ENCODE peak calls at places on chromosomes 2 and 18, in eight cellular contexts. One of them, this sample, is unnamed.

GRCh38 chr2:217854684-217855083 is 148.1 kb downstream of the TNS1 start:
- DNase-seq in osteocyte: no peak
- DNase-seq in PC-3: no peak
- DNase-seq in LNCaP clone FGC: no peak
- DNase-seq in GM23338: no peak
- DNase-seq in psoas muscle: no peak
- DNase-seq in HFF-Myc: no peak
- DNase-seq in right lobe of liver: no peak
- DNase-seq in this sample: no peak

GRCh38 chr2:82853299-82853698 is 1605.8 kb downstream of the SUCLG1 start:
- DNase-seq in psoas muscle: no peak
- DNase-seq in LNCaP clone FGC: no peak
- DNase-seq in PC-3: no peak
- DNase-seq in right lobe of liver: no peak
- DNase-seq in GM23338: no peak
- DNase-seq in osteocyte: no peak
- DNase-seq in HFF-Myc: no peak
- DNase-seq in this sample: no peak

GRCh38 chr2:37856101-37856751 is 68.9 kb upstream of the RMDN2 start:
- DNase-seq in osteocyte: peak
- DNase-seq in PC-3: no peak
- DNase-seq in LNCaP clone FGC: no peak
- DNase-seq in HFF-Myc: no peak
- DNase-seq in right lobe of liver: no peak
- DNase-seq in GM23338: no peak
- DNase-seq in psoas muscle: no peak
- DNase-seq in this sample: no peak

GRCh38 chr2:66803651-66804050 is 368.7 kb downstream of the MEIS1 start:
- DNase-seq in GM23338: no peak
- DNase-seq in osteocyte: no peak
- DNase-seq in HFF-Myc: no peak
- DNase-seq in PC-3: no peak
- DNase-seq in LNCaP clone FGC: no peak
- DNase-seq in right lobe of liver: no peak
- DNase-seq in psoas muscle: no peak
- DNase-seq in this sample: no peak

GRCh38 chr2:229660951-229661350 is 53.4 kb downstream of the DNER start:
- DNase-seq in HFF-Myc: no peak
- DNase-seq in LNCaP clone FGC: no peak
- DNase-seq in GM23338: no peak
- DNase-seq in osteocyte: no peak
- DNase-seq in right lobe of liver: no peak
- DNase-seq in PC-3: peak
- DNase-seq in psoas muscle: no peak
- DNase-seq in this sample: no peak

GRCh38 chr2:205024822-205025518 is 479.7 kb downstream of the PARD3B start:
- DNase-seq in GM23338: no peak
- DNase-seq in right lobe of liver: no peak
- DNase-seq in HFF-Myc: peak
- DNase-seq in osteocyte: no peak
- DNase-seq in PC-3: peak
- DNase-seq in LNCaP clone FGC: no peak
- DNase-seq in psoas muscle: peak
- DNase-seq in this sample: peak

GRCh38 chr2:204507636-204508035 is 37.6 kb upstream of the PARD3B start:
- DNase-seq in psoas muscle: no peak
- DNase-seq in right lobe of liver: no peak
- DNase-seq in LNCaP clone FGC: no peak
- DNase-seq in PC-3: no peak
- DNase-seq in HFF-Myc: no peak
- DNase-seq in GM23338: no peak
- DNase-seq in osteocyte: no peak
- DNase-seq in this sample: no peak

GRCh38 chr2:129113776-129114175 is 795.1 kb upstream of the HS6ST1 start:
- DNase-seq in right lobe of liver: no peak
- DNase-seq in psoas muscle: no peak
- DNase-seq in LNCaP clone FGC: no peak
- DNase-seq in HFF-Myc: no peak
- DNase-seq in GM23338: no peak
- DNase-seq in osteocyte: no peak
- DNase-seq in PC-3: no peak
- DNase-seq in this sample: no peak

GRCh38 chr2:45275806-45276205 is 266.6 kb upstream of the SIX2 start:
- DNase-seq in HFF-Myc: no peak
- DNase-seq in psoas muscle: no peak
- DNase-seq in GM23338: no peak
- DNase-seq in right lobe of liver: no peak
- DNase-seq in LNCaP clone FGC: no peak
- DNase-seq in osteocyte: no peak
- DNase-seq in PC-3: peak
- DNase-seq in this sample: no peak

GRCh38 chr2:150605664-150606063 is 118.2 kb upstream of the RND3 start:
- DNase-seq in HFF-Myc: no peak
- DNase-seq in psoas muscle: no peak
- DNase-seq in PC-3: peak
- DNase-seq in GM23338: no peak
- DNase-seq in LNCaP clone FGC: peak
- DNase-seq in osteocyte: no peak
- DNase-seq in right lobe of liver: no peak
- DNase-seq in this sample: no peak

GRCh38 chr2:27249077-27249890 is 13.6 kb downstream of the SLC30A3 start:
- DNase-seq in GM23338: no peak
- DNase-seq in LNCaP clone FGC: peak
- DNase-seq in osteocyte: no peak
- DNase-seq in PC-3: peak
- DNase-seq in psoas muscle: no peak
- DNase-seq in HFF-Myc: no peak
- DNase-seq in right lobe of liver: no peak
- DNase-seq in this sample: no peak

GRCh38 chr2:196131384-196131861 is 40.0 kb downstream of the STK17B start:
- DNase-seq in psoas muscle: peak
- DNase-seq in PC-3: peak
- DNase-seq in GM23338: peak
- DNase-seq in right lobe of liver: no peak
- DNase-seq in HFF-Myc: no peak
- DNase-seq in LNCaP clone FGC: no peak
- DNase-seq in osteocyte: no peak
- DNase-seq in this sample: peak

GRCh38 chr2:10120158-10120937 is 2.2 kb upstream of the RRM2 start:
- DNase-seq in osteocyte: peak
- DNase-seq in HFF-Myc: peak
- DNase-seq in right lobe of liver: peak
- DNase-seq in psoas muscle: peak
- DNase-seq in PC-3: peak
- DNase-seq in LNCaP clone FGC: peak
- DNase-seq in GM23338: peak
- DNase-seq in this sample: peak

GRCh38 chr2:12507295-12507694 is 209.4 kb upstream of the TRIB2 start:
- DNase-seq in HFF-Myc: peak
- DNase-seq in right lobe of liver: no peak
- DNase-seq in LNCaP clone FGC: no peak
- DNase-seq in PC-3: peak
- DNase-seq in osteocyte: no peak
- DNase-seq in psoas muscle: no peak
- DNase-seq in GM23338: no peak
- DNase-seq in this sample: no peak

GRCh38 chr2:36785179-36785795 is 88.8 kb downstream of the VIT start:
- DNase-seq in psoas muscle: peak
- DNase-seq in PC-3: peak
- DNase-seq in GM23338: peak
- DNase-seq in right lobe of liver: peak
- DNase-seq in HFF-Myc: peak
- DNase-seq in LNCaP clone FGC: peak
- DNase-seq in osteocyte: peak
- DNase-seq in this sample: peak

GRCh38 chr2:196316050-196316430 is 144.7 kb upstream of the STK17B start:
- DNase-seq in GM23338: no peak
- DNase-seq in HFF-Myc: no peak
- DNase-seq in right lobe of liver: no peak
- DNase-seq in osteocyte: no peak
- DNase-seq in PC-3: peak
- DNase-seq in LNCaP clone FGC: no peak
- DNase-seq in psoas muscle: no peak
- DNase-seq in this sample: no peak

GRCh38 chr2:156784034-156784433 is 347.9 kb downstream of the GPD2 start:
- DNase-seq in HFF-Myc: no peak
- DNase-seq in GM23338: no peak
- DNase-seq in PC-3: no peak
- DNase-seq in osteocyte: no peak
- DNase-seq in psoas muscle: no peak
- DNase-seq in LNCaP clone FGC: no peak
- DNase-seq in right lobe of liver: no peak
- DNase-seq in this sample: no peak

GRCh38 chr2:156778916-156779315 is 342.7 kb downstream of the GPD2 start:
- DNase-seq in GM23338: no peak
- DNase-seq in PC-3: no peak
- DNase-seq in osteocyte: no peak
- DNase-seq in psoas muscle: no peak
- DNase-seq in right lobe of liver: no peak
- DNase-seq in HFF-Myc: no peak
- DNase-seq in LNCaP clone FGC: no peak
- DNase-seq in this sample: no peak

DNA sequence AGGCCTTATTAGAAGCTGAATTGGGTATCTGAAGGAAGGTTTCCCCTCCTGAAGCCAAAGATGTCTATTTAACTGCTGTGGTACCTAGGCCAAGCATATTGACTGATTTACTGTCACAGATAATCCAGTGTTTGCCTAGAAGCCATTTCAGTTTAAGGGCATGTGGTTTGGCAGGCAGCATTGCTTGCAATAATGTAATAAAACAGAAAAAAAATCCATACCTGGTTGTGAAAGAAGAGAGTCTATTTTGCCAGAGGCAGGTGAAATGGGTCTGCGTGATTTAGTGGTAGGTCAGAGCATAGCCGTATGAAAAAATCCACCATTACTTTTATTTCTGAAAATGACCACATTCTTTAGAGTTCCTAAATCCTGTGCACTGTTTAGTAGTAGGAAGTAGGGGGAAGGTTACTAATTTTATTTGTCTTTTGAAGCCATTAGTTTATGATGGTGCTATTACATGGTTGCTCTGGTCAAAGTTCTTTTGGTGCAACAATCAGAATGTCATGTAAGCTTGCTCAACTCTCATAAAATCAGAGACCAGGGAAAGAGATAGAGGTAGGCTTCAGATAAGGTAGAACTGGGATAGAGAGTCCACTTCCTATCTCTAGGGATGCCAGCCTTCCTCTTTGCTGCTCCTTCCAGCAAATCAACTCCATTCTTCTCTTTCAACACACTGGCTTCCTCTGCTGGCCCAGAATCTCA is 343.4 kb downstream of the GPD2 start:
- DNase-seq in LNCaP clone FGC: peak
- DNase-seq in PC-3: peak
- DNase-seq in HFF-Myc: no peak
- DNase-seq in GM23338: no peak
- DNase-seq in right lobe of liver: no peak
- DNase-seq in psoas muscle: no peak
- DNase-seq in osteocyte: no peak
- DNase-seq in this sample: no peak
- TF ChIP-seq CTCF in LNCaP clone FGC: no peak
- TF ChIP-seq CTCF in PC-3: no peak
- TF ChIP-seq CTCF in HFF-Myc: no peak
- TF ChIP-seq CTCF in GM23338: no peak
- TF ChIP-seq CTCF in right lobe of liver: no peak
- TF ChIP-seq CTCF in psoas muscle: no peak
- TF ChIP-seq CTCF in osteocyte: no peak
- TF ChIP-seq CTCF in this sample: no peak

DNA sequence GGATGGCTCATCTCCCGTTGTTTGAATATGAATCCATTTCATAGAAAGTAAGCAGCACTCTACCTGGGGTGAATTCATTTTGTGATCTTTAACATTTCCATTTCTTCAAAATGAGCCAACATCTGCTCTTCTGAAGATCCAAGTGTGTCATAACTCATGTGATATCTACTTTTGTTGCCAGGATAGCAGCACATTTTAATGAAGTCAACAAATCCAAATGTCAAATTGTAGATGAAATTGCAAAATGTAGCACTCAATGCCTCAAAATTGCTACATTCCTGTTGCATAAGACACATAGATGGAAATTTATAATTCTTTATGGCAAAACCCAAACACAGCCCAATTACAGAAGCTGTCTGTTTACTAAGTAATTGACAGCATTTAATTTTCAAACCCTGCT is 360.7 kb downstream of the TMX3 start:
- DNase-seq in psoas muscle: no peak
- DNase-seq in osteocyte: no peak
- DNase-seq in PC-3: no peak
- DNase-seq in HFF-Myc: no peak
- DNase-seq in GM23338: no peak
- DNase-seq in LNCaP clone FGC: no peak
- DNase-seq in right lobe of liver: no peak
- DNase-seq in this sample: no peak
- TF ChIP-seq CTCF in psoas muscle: no peak
- TF ChIP-seq CTCF in osteocyte: no peak
- TF ChIP-seq CTCF in PC-3: no peak
- TF ChIP-seq CTCF in HFF-Myc: no peak
- TF ChIP-seq CTCF in GM23338: no peak
- TF ChIP-seq CTCF in LNCaP clone FGC: no peak
- TF ChIP-seq CTCF in right lobe of liver: no peak
- TF ChIP-seq CTCF in this sample: no peak

DNA sequence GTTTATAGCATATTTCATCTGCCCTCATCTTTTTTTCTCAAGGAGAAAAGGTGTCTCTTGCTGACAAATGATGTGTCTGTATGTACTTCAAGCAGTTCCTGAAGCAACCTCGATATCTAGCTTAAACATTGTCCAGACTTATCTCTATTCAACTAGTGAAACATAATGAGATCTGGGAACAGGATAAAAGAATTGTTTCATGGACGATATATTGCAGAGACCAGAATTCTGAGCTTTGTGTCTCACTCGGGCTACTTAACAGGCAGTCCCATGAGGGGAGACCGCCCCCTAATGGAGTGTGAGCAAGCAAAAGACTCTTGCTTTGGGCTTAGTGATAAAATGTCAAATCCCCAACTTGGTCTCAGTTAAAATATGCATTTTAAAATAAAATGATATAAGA is 929.2 kb upstream of the SOX11 start:
- DNase-seq in osteocyte: no peak
- DNase-seq in psoas muscle: no peak
- DNase-seq in PC-3: peak
- DNase-seq in GM23338: peak
- DNase-seq in right lobe of liver: peak
- DNase-seq in HFF-Myc: no peak
- DNase-seq in LNCaP clone FGC: no peak
- DNase-seq in this sample: no peak
- TF ChIP-seq CTCF in osteocyte: peak
- TF ChIP-seq CTCF in psoas muscle: no peak
- TF ChIP-seq CTCF in PC-3: peak
- TF ChIP-seq CTCF in GM23338: peak
- TF ChIP-seq CTCF in right lobe of liver: peak
- TF ChIP-seq CTCF in HFF-Myc: no peak
- TF ChIP-seq CTCF in LNCaP clone FGC: peak
- TF ChIP-seq CTCF in this sample: no peak

DNA sequence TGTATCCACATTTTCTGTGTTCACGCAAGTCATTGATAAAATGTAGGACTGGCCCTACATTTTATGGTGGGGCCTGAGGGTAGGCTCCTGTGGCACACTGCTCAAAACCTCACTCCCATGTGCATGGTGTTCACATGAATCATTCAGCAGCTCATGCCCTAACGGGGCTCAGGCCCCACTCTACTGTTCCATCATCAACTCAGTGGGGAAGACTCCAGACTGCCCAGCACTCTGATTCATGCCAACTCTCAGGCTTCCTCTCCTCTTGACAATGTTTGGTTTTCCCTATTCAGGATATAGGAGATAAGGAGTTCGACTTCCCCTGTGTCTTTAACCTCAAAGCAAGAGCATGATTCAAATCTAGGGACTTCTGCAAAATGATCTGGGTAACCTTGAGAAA is 92.0 kb upstream of the BOD1L2 start:
- DNase-seq in LNCaP clone FGC: no peak
- DNase-seq in PC-3: no peak
- DNase-seq in HFF-Myc: no peak
- DNase-seq in GM23338: no peak
- DNase-seq in right lobe of liver: no peak
- DNase-seq in psoas muscle: no peak
- DNase-seq in osteocyte: no peak
- DNase-seq in this sample: no peak
- TF ChIP-seq CTCF in LNCaP clone FGC: no peak
- TF ChIP-seq CTCF in PC-3: no peak
- TF ChIP-seq CTCF in HFF-Myc: no peak
- TF ChIP-seq CTCF in GM23338: no peak
- TF ChIP-seq CTCF in right lobe of liver: no peak
- TF ChIP-seq CTCF in psoas muscle: no peak
- TF ChIP-seq CTCF in osteocyte: no peak
- TF ChIP-seq CTCF in this sample: no peak